ENCODE peak calls at places on chromosomes 6 and 20, in seven cellular contexts. One of them, this sample, is unnamed.

GRCh38 chr6:148311849-148312669 is 30.6 kb upstream of the SASH1 start:
- DNase-seq in stimulated activated CD8-positive, alpha-beta memory T cell treated with anti-CD3 and anti-CD28 coated beads, Interleukin-7, amount 100 ng/mL, for 4 hours: no peak
- DNase-seq in activated T-helper 1 cell treated with anti-CD3 and anti-CD28 coated beads, Interleukin-12 subunit alpha, Interleukin-12 subunit beta, Interleukin-2, Interleukin-4 antibody, amounts not matched to agents 30 ng/mL and 10 ng/mL and 1 ng/mL, durations not matched to agents 14 hours and 24 hours and 36 hours: no peak
- DNase-seq in B cell: no peak
- DNase-seq in ureter: no peak
- DNase-seq in LoVo: no peak
- DNase-seq in astrocyte of the cerebellum: no peak
- DNase-seq in this sample: no peak

GRCh38 chr6:11769816-11770545 is 8.6 kb downstream of the ADTRP start:
- DNase-seq in stimulated activated CD8-positive, alpha-beta memory T cell treated with anti-CD3 and anti-CD28 coated beads, Interleukin-7, amount 100 ng/mL, for 4 hours: no peak
- DNase-seq in activated T-helper 1 cell treated with anti-CD3 and anti-CD28 coated beads, Interleukin-12 subunit alpha, Interleukin-12 subunit beta, Interleukin-2, Interleukin-4 antibody, amounts not matched to agents 30 ng/mL and 10 ng/mL and 1 ng/mL, durations not matched to agents 14 hours and 24 hours and 36 hours: no peak
- DNase-seq in B cell: no peak
- DNase-seq in ureter: no peak
- DNase-seq in LoVo: no peak
- DNase-seq in astrocyte of the cerebellum: no peak
- DNase-seq in this sample: peak; percentile 20

GRCh38 chr6:134247271-134247833 is 70.6 kb downstream of the SGK1 start:
- DNase-seq in stimulated activated CD8-positive, alpha-beta memory T cell treated with anti-CD3 and anti-CD28 coated beads, Interleukin-7, amount 100 ng/mL, for 4 hours: peak; percentile 48
- DNase-seq in activated T-helper 1 cell treated with anti-CD3 and anti-CD28 coated beads, Interleukin-12 subunit alpha, Interleukin-12 subunit beta, Interleukin-2, Interleukin-4 antibody, amounts not matched to agents 30 ng/mL and 10 ng/mL and 1 ng/mL, durations not matched to agents 14 hours and 24 hours and 36 hours: peak; percentile 82
- DNase-seq in B cell: peak; percentile 63
- DNase-seq in ureter: no peak
- DNase-seq in LoVo: no peak
- DNase-seq in astrocyte of the cerebellum: no peak
- DNase-seq in this sample: no peak

GRCh38 chr6:135640449-135641111 is 143.0 kb upstream of the AHI1 start:
- DNase-seq in stimulated activated CD8-positive, alpha-beta memory T cell treated with anti-CD3 and anti-CD28 coated beads, Interleukin-7, amount 100 ng/mL, for 4 hours: no peak
- DNase-seq in activated T-helper 1 cell treated with anti-CD3 and anti-CD28 coated beads, Interleukin-12 subunit alpha, Interleukin-12 subunit beta, Interleukin-2, Interleukin-4 antibody, amounts not matched to agents 30 ng/mL and 10 ng/mL and 1 ng/mL, durations not matched to agents 14 hours and 24 hours and 36 hours: no peak
- DNase-seq in B cell: no peak
- DNase-seq in ureter: no peak
- DNase-seq in LoVo: no peak
- DNase-seq in astrocyte of the cerebellum: no peak
- DNase-seq in this sample: no peak

GRCh38 chr6:135185483-135185882 is 4.4 kb downstream of the MYB start:
- DNase-seq in stimulated activated CD8-positive, alpha-beta memory T cell treated with anti-CD3 and anti-CD28 coated beads, Interleukin-7, amount 100 ng/mL, for 4 hours: no peak
- DNase-seq in activated T-helper 1 cell treated with anti-CD3 and anti-CD28 coated beads, Interleukin-12 subunit alpha, Interleukin-12 subunit beta, Interleukin-2, Interleukin-4 antibody, amounts not matched to agents 30 ng/mL and 10 ng/mL and 1 ng/mL, durations not matched to agents 14 hours and 24 hours and 36 hours: no peak
- DNase-seq in B cell: no peak
- DNase-seq in ureter: peak; percentile 60
- DNase-seq in LoVo: no peak
- DNase-seq in astrocyte of the cerebellum: no peak
- DNase-seq in this sample: no peak

GRCh38 chr20:9884061-9884460 is 45.2 kb upstream of the PAK5 start:
- DNase-seq in stimulated activated CD8-positive, alpha-beta memory T cell treated with anti-CD3 and anti-CD28 coated beads, Interleukin-7, amount 100 ng/mL, for 4 hours: no peak
- DNase-seq in activated T-helper 1 cell treated with anti-CD3 and anti-CD28 coated beads, Interleukin-12 subunit alpha, Interleukin-12 subunit beta, Interleukin-2, Interleukin-4 antibody, amounts not matched to agents 30 ng/mL and 10 ng/mL and 1 ng/mL, durations not matched to agents 14 hours and 24 hours and 36 hours: no peak
- DNase-seq in B cell: no peak
- DNase-seq in ureter: no peak
- DNase-seq in LoVo: no peak
- DNase-seq in astrocyte of the cerebellum: no peak
- DNase-seq in this sample: no peak

GRCh38 chr20:49567421-49568256 is at the start of gene PTGIS:
- DNase-seq in stimulated activated CD8-positive, alpha-beta memory T cell treated with anti-CD3 and anti-CD28 coated beads, Interleukin-7, amount 100 ng/mL, for 4 hours: no peak
- DNase-seq in activated T-helper 1 cell treated with anti-CD3 and anti-CD28 coated beads, Interleukin-12 subunit alpha, Interleukin-12 subunit beta, Interleukin-2, Interleukin-4 antibody, amounts not matched to agents 30 ng/mL and 10 ng/mL and 1 ng/mL, durations not matched to agents 14 hours and 24 hours and 36 hours: no peak
- DNase-seq in B cell: peak; percentile 39
- DNase-seq in ureter: peak; percentile 45
- DNase-seq in LoVo: no peak
- DNase-seq in astrocyte of the cerebellum: no peak
- DNase-seq in this sample: no peak

GRCh38 chr6:123962508-123962907 is 158.8 kb downstream of the NKAIN2 start:
- DNase-seq in stimulated activated CD8-positive, alpha-beta memory T cell treated with anti-CD3 and anti-CD28 coated beads, Interleukin-7, amount 100 ng/mL, for 4 hours: no peak
- DNase-seq in activated T-helper 1 cell treated with anti-CD3 and anti-CD28 coated beads, Interleukin-12 subunit alpha, Interleukin-12 subunit beta, Interleukin-2, Interleukin-4 antibody, amounts not matched to agents 30 ng/mL and 10 ng/mL and 1 ng/mL, durations not matched to agents 14 hours and 24 hours and 36 hours: no peak
- DNase-seq in B cell: no peak
- DNase-seq in ureter: no peak
- DNase-seq in LoVo: peak; percentile 14
- DNase-seq in astrocyte of the cerebellum: no peak
- DNase-seq in this sample: peak; percentile 1

GRCh38 chr6:96812077-96812703 is 25.1 kb downstream of the GPR63 start:
- DNase-seq in stimulated activated CD8-positive, alpha-beta memory T cell treated with anti-CD3 and anti-CD28 coated beads, Interleukin-7, amount 100 ng/mL, for 4 hours: no peak
- DNase-seq in activated T-helper 1 cell treated with anti-CD3 and anti-CD28 coated beads, Interleukin-12 subunit alpha, Interleukin-12 subunit beta, Interleukin-2, Interleukin-4 antibody, amounts not matched to agents 30 ng/mL and 10 ng/mL and 1 ng/mL, durations not matched to agents 14 hours and 24 hours and 36 hours: no peak
- DNase-seq in B cell: no peak
- DNase-seq in ureter: no peak
- DNase-seq in LoVo: no peak
- DNase-seq in astrocyte of the cerebellum: peak; percentile 20
- DNase-seq in this sample: no peak

GRCh38 chr6:90350689-90351554 is 54.3 kb upstream of the BACH2 start:
- DNase-seq in stimulated activated CD8-positive, alpha-beta memory T cell treated with anti-CD3 and anti-CD28 coated beads, Interleukin-7, amount 100 ng/mL, for 4 hours: peak; percentile 30
- DNase-seq in activated T-helper 1 cell treated with anti-CD3 and anti-CD28 coated beads, Interleukin-12 subunit alpha, Interleukin-12 subunit beta, Interleukin-2, Interleukin-4 antibody, amounts not matched to agents 30 ng/mL and 10 ng/mL and 1 ng/mL, durations not matched to agents 14 hours and 24 hours and 36 hours: peak; percentile 38
- DNase-seq in B cell: peak; percentile 64
- DNase-seq in ureter: no peak
- DNase-seq in LoVo: no peak
- DNase-seq in astrocyte of the cerebellum: no peak
- DNase-seq in this sample: no peak

GRCh38 chr6:21046276-21046675 is 512.0 kb downstream of the CDKAL1 start:
- DNase-seq in stimulated activated CD8-positive, alpha-beta memory T cell treated with anti-CD3 and anti-CD28 coated beads, Interleukin-7, amount 100 ng/mL, for 4 hours: no peak
- DNase-seq in activated T-helper 1 cell treated with anti-CD3 and anti-CD28 coated beads, Interleukin-12 subunit alpha, Interleukin-12 subunit beta, Interleukin-2, Interleukin-4 antibody, amounts not matched to agents 30 ng/mL and 10 ng/mL and 1 ng/mL, durations not matched to agents 14 hours and 24 hours and 36 hours: no peak
- DNase-seq in B cell: no peak
- DNase-seq in ureter: no peak
- DNase-seq in LoVo: no peak
- DNase-seq in astrocyte of the cerebellum: peak; percentile 32
- DNase-seq in this sample: no peak

GRCh38 chr20:47557791-47558190 is 56.1 kb downstream of the NCOA3 start:
- DNase-seq in stimulated activated CD8-positive, alpha-beta memory T cell treated with anti-CD3 and anti-CD28 coated beads, Interleukin-7, amount 100 ng/mL, for 4 hours: no peak
- DNase-seq in activated T-helper 1 cell treated with anti-CD3 and anti-CD28 coated beads, Interleukin-12 subunit alpha, Interleukin-12 subunit beta, Interleukin-2, Interleukin-4 antibody, amounts not matched to agents 30 ng/mL and 10 ng/mL and 1 ng/mL, durations not matched to agents 14 hours and 24 hours and 36 hours: no peak
- DNase-seq in B cell: no peak
- DNase-seq in ureter: no peak
- DNase-seq in LoVo: no peak
- DNase-seq in astrocyte of the cerebellum: no peak
- DNase-seq in this sample: no peak

GRCh38 chr6:124073021-124073420 is 269.4 kb downstream of the NKAIN2 start:
- DNase-seq in stimulated activated CD8-positive, alpha-beta memory T cell treated with anti-CD3 and anti-CD28 coated beads, Interleukin-7, amount 100 ng/mL, for 4 hours: no peak
- DNase-seq in activated T-helper 1 cell treated with anti-CD3 and anti-CD28 coated beads, Interleukin-12 subunit alpha, Interleukin-12 subunit beta, Interleukin-2, Interleukin-4 antibody, amounts not matched to agents 30 ng/mL and 10 ng/mL and 1 ng/mL, durations not matched to agents 14 hours and 24 hours and 36 hours: no peak
- DNase-seq in B cell: no peak
- DNase-seq in ureter: no peak
- DNase-seq in LoVo: no peak
- DNase-seq in astrocyte of the cerebellum: peak; percentile 68
- DNase-seq in this sample: peak; percentile 41

GRCh38 chr20:62765432-62766070 is 30.7 kb upstream of the MRGBP start:
- DNase-seq in stimulated activated CD8-positive, alpha-beta memory T cell treated with anti-CD3 and anti-CD28 coated beads, Interleukin-7, amount 100 ng/mL, for 4 hours: no peak
- DNase-seq in activated T-helper 1 cell treated with anti-CD3 and anti-CD28 coated beads, Interleukin-12 subunit alpha, Interleukin-12 subunit beta, Interleukin-2, Interleukin-4 antibody, amounts not matched to agents 30 ng/mL and 10 ng/mL and 1 ng/mL, durations not matched to agents 14 hours and 24 hours and 36 hours: no peak
- DNase-seq in B cell: no peak
- DNase-seq in ureter: no peak
- DNase-seq in LoVo: no peak
- DNase-seq in astrocyte of the cerebellum: no peak
- DNase-seq in this sample: no peak

GRCh38 chr6:157144861-157145260 is 178.5 kb downstream of the TMEM242 start:
- DNase-seq in stimulated activated CD8-positive, alpha-beta memory T cell treated with anti-CD3 and anti-CD28 coated beads, Interleukin-7, amount 100 ng/mL, for 4 hours: no peak
- DNase-seq in activated T-helper 1 cell treated with anti-CD3 and anti-CD28 coated beads, Interleukin-12 subunit alpha, Interleukin-12 subunit beta, Interleukin-2, Interleukin-4 antibody, amounts not matched to agents 30 ng/mL and 10 ng/mL and 1 ng/mL, durations not matched to agents 14 hours and 24 hours and 36 hours: no peak
- DNase-seq in B cell: no peak
- DNase-seq in ureter: no peak
- DNase-seq in LoVo: no peak
- DNase-seq in astrocyte of the cerebellum: no peak
- DNase-seq in this sample: no peak

GRCh38 chr20:37396520-37397075 is 50.7 kb downstream of the SRC start:
- DNase-seq in stimulated activated CD8-positive, alpha-beta memory T cell treated with anti-CD3 and anti-CD28 coated beads, Interleukin-7, amount 100 ng/mL, for 4 hours: no peak
- DNase-seq in activated T-helper 1 cell treated with anti-CD3 and anti-CD28 coated beads, Interleukin-12 subunit alpha, Interleukin-12 subunit beta, Interleukin-2, Interleukin-4 antibody, amounts not matched to agents 30 ng/mL and 10 ng/mL and 1 ng/mL, durations not matched to agents 14 hours and 24 hours and 36 hours: no peak
- DNase-seq in B cell: no peak
- DNase-seq in ureter: no peak
- DNase-seq in LoVo: no peak
- DNase-seq in astrocyte of the cerebellum: no peak
- DNase-seq in this sample: no peak

GRCh38 chr6:35243386-35243958 is 16.1 kb upstream of the ZNF76 start:
- DNase-seq in stimulated activated CD8-positive, alpha-beta memory T cell treated with anti-CD3 and anti-CD28 coated beads, Interleukin-7, amount 100 ng/mL, for 4 hours: no peak
- DNase-seq in activated T-helper 1 cell treated with anti-CD3 and anti-CD28 coated beads, Interleukin-12 subunit alpha, Interleukin-12 subunit beta, Interleukin-2, Interleukin-4 antibody, amounts not matched to agents 30 ng/mL and 10 ng/mL and 1 ng/mL, durations not matched to agents 14 hours and 24 hours and 36 hours: no peak
- DNase-seq in B cell: no peak
- DNase-seq in ureter: no peak
- DNase-seq in LoVo: no peak
- DNase-seq in astrocyte of the cerebellum: no peak
- DNase-seq in this sample: no peak

GRCh38 chr6:166278579-166279392 is 29.4 kb downstream of the PRR18 start:
- DNase-seq in stimulated activated CD8-positive, alpha-beta memory T cell treated with anti-CD3 and anti-CD28 coated beads, Interleukin-7, amount 100 ng/mL, for 4 hours: no peak
- DNase-seq in activated T-helper 1 cell treated with anti-CD3 and anti-CD28 coated beads, Interleukin-12 subunit alpha, Interleukin-12 subunit beta, Interleukin-2, Interleukin-4 antibody, amounts not matched to agents 30 ng/mL and 10 ng/mL and 1 ng/mL, durations not matched to agents 14 hours and 24 hours and 36 hours: no peak
- DNase-seq in B cell: no peak
- DNase-seq in ureter: no peak
- DNase-seq in LoVo: no peak
- DNase-seq in astrocyte of the cerebellum: no peak
- DNase-seq in this sample: no peak

GRCh38 chr6:36671687-36672375 is 6.7 kb upstream of the CDKN1A start:
- DNase-seq in stimulated activated CD8-positive, alpha-beta memory T cell treated with anti-CD3 and anti-CD28 coated beads, Interleukin-7, amount 100 ng/mL, for 4 hours: no peak
- DNase-seq in activated T-helper 1 cell treated with anti-CD3 and anti-CD28 coated beads, Interleukin-12 subunit alpha, Interleukin-12 subunit beta, Interleukin-2, Interleukin-4 antibody, amounts not matched to agents 30 ng/mL and 10 ng/mL and 1 ng/mL, durations not matched to agents 14 hours and 24 hours and 36 hours: no peak
- DNase-seq in B cell: no peak
- DNase-seq in ureter: no peak
- DNase-seq in LoVo: no peak
- DNase-seq in astrocyte of the cerebellum: no peak
- DNase-seq in this sample: no peak

GRCh38 chr6:17101422-17102257 is at the start of gene STMND1:
- DNase-seq in stimulated activated CD8-positive, alpha-beta memory T cell treated with anti-CD3 and anti-CD28 coated beads, Interleukin-7, amount 100 ng/mL, for 4 hours: no peak
- DNase-seq in activated T-helper 1 cell treated with anti-CD3 and anti-CD28 coated beads, Interleukin-12 subunit alpha, Interleukin-12 subunit beta, Interleukin-2, Interleukin-4 antibody, amounts not matched to agents 30 ng/mL and 10 ng/mL and 1 ng/mL, durations not matched to agents 14 hours and 24 hours and 36 hours: no peak
- DNase-seq in B cell: no peak
- DNase-seq in ureter: no peak
- DNase-seq in LoVo: peak; percentile 63
- DNase-seq in astrocyte of the cerebellum: no peak
- DNase-seq in this sample: peak; percentile 17

GRCh38 chr20:12928755-12929401 is 79.9 kb upstream of the SPTLC3 start:
- DNase-seq in stimulated activated CD8-positive, alpha-beta memory T cell treated with anti-CD3 and anti-CD28 coated beads, Interleukin-7, amount 100 ng/mL, for 4 hours: no peak
- DNase-seq in activated T-helper 1 cell treated with anti-CD3 and anti-CD28 coated beads, Interleukin-12 subunit alpha, Interleukin-12 subunit beta, Interleukin-2, Interleukin-4 antibody, amounts not matched to agents 30 ng/mL and 10 ng/mL and 1 ng/mL, durations not matched to agents 14 hours and 24 hours and 36 hours: no peak
- DNase-seq in B cell: no peak
- DNase-seq in ureter: no peak
- DNase-seq in LoVo: peak; percentile 20
- DNase-seq in astrocyte of the cerebellum: peak; percentile 55
- DNase-seq in this sample: peak; percentile 82

GRCh38 chr20:49597825-49598395 is 30.0 kb upstream of the PTGIS start:
- DNase-seq in stimulated activated CD8-positive, alpha-beta memory T cell treated with anti-CD3 and anti-CD28 coated beads, Interleukin-7, amount 100 ng/mL, for 4 hours: no peak
- DNase-seq in activated T-helper 1 cell treated with anti-CD3 and anti-CD28 coated beads, Interleukin-12 subunit alpha, Interleukin-12 subunit beta, Interleukin-2, Interleukin-4 antibody, amounts not matched to agents 30 ng/mL and 10 ng/mL and 1 ng/mL, durations not matched to agents 14 hours and 24 hours and 36 hours: no peak
- DNase-seq in B cell: no peak
- DNase-seq in ureter: no peak
- DNase-seq in LoVo: no peak
- DNase-seq in astrocyte of the cerebellum: no peak
- DNase-seq in this sample: no peak

GRCh38 chr20:22775671-22776139 is 191.3 kb upstream of the FOXA2 start:
- DNase-seq in stimulated activated CD8-positive, alpha-beta memory T cell treated with anti-CD3 and anti-CD28 coated beads, Interleukin-7, amount 100 ng/mL, for 4 hours: no peak
- DNase-seq in activated T-helper 1 cell treated with anti-CD3 and anti-CD28 coated beads, Interleukin-12 subunit alpha, Interleukin-12 subunit beta, Interleukin-2, Interleukin-4 antibody, amounts not matched to agents 30 ng/mL and 10 ng/mL and 1 ng/mL, durations not matched to agents 14 hours and 24 hours and 36 hours: no peak
- DNase-seq in B cell: no peak
- DNase-seq in ureter: no peak
- DNase-seq in LoVo: peak; percentile 48
- DNase-seq in astrocyte of the cerebellum: no peak
- DNase-seq in this sample: peak; percentile 98

GRCh38 chr6:52162940-52163908 is 23.0 kb upstream of the IL17A start:
- DNase-seq in stimulated activated CD8-positive, alpha-beta memory T cell treated with anti-CD3 and anti-CD28 coated beads, Interleukin-7, amount 100 ng/mL, for 4 hours: no peak
- DNase-seq in activated T-helper 1 cell treated with anti-CD3 and anti-CD28 coated beads, Interleukin-12 subunit alpha, Interleukin-12 subunit beta, Interleukin-2, Interleukin-4 antibody, amounts not matched to agents 30 ng/mL and 10 ng/mL and 1 ng/mL, durations not matched to agents 14 hours and 24 hours and 36 hours: no peak
- DNase-seq in B cell: no peak
- DNase-seq in ureter: no peak
- DNase-seq in LoVo: peak; percentile 44
- DNase-seq in astrocyte of the cerebellum: no peak
- DNase-seq in this sample: no peak

GRCh38 chr20:8790442-8791074 is 278.3 kb upstream of the PLCB4 start:
- DNase-seq in stimulated activated CD8-positive, alpha-beta memory T cell treated with anti-CD3 and anti-CD28 coated beads, Interleukin-7, amount 100 ng/mL, for 4 hours: no peak
- DNase-seq in activated T-helper 1 cell treated with anti-CD3 and anti-CD28 coated beads, Interleukin-12 subunit alpha, Interleukin-12 subunit beta, Interleukin-2, Interleukin-4 antibody, amounts not matched to agents 30 ng/mL and 10 ng/mL and 1 ng/mL, durations not matched to agents 14 hours and 24 hours and 36 hours: no peak
- DNase-seq in B cell: no peak
- DNase-seq in ureter: no peak
- DNase-seq in LoVo: peak; percentile 52
- DNase-seq in astrocyte of the cerebellum: peak; percentile 34
- DNase-seq in this sample: peak; percentile 52

GRCh38 chr20:47284373-47284772 is 72.1 kb downstream of the ZMYND8 start:
- DNase-seq in stimulated activated CD8-positive, alpha-beta memory T cell treated with anti-CD3 and anti-CD28 coated beads, Interleukin-7, amount 100 ng/mL, for 4 hours: no peak
- DNase-seq in activated T-helper 1 cell treated with anti-CD3 and anti-CD28 coated beads, Interleukin-12 subunit alpha, Interleukin-12 subunit beta, Interleukin-2, Interleukin-4 antibody, amounts not matched to agents 30 ng/mL and 10 ng/mL and 1 ng/mL, durations not matched to agents 14 hours and 24 hours and 36 hours: no peak
- DNase-seq in B cell: no peak
- DNase-seq in ureter: no peak
- DNase-seq in LoVo: no peak
- DNase-seq in astrocyte of the cerebellum: no peak
- DNase-seq in this sample: no peak

This sample was measured in A172.